ENCODE peak calls at places on chromosomes 13 and 19, in nine cellular contexts. E is RWPE2; R is CD4-positive, alpha-beta T cell; P is stimulated activated CD8-positive, alpha-beta memory T cell treated with anti-CD3 and anti-CD28 coated beads, Interleukin-7, amount 100 ng/mL, for 1 hour; T is cardiac muscle cell; N is fibroblast of the aortic adventitia; M is RCC 7860; S is progenitor cell of endocrine pancreas; H is brain microvascular endothelial cell. Y is an unnamed sample.

GRCh38 chr13:104477256-104477655 is 1411.0 kb upstream of the SLC10A2 start:
- DNase-seq in E (no peak), R (no peak), P (no peak), T (no peak), N (no peak), M (no peak), S (no peak), H (peak), Y (peak)

GRCh38 chr19:57850553-57851017 is 926 bp downstream of the ZNF587 start:
- DNase-seq in E (no peak), R (no peak), P (no peak), T (peak), N (peak), M (peak), S (no peak), H (peak), Y (peak)

GRCh38 chr19:46741447-46741846 is 4.4 kb upstream of the FKRP start:
- DNase-seq in E (no peak), R (no peak), P (no peak), T (no peak), N (no peak), M (no peak), S (no peak), H (no peak), Y (no peak)

GRCh38 chr19:9865732-9866627 is 30.9 kb downstream of the PIN1 start:
- DNase-seq in E (no peak), R (peak), P (no peak), T (no peak), N (no peak), M (no peak), S (no peak), H (no peak), Y (no peak)

GRCh38 chr19:1266818-1267440 is 2.2 kb upstream of the CIRBP start:
- DNase-seq in E (no peak), R (no peak), P (no peak), T (peak), N (peak), M (peak), S (peak), H (no peak), Y (no peak)

GRCh38 chr19:14530005-14530348 is 583 bp downstream of the TECR start:
- DNase-seq in E (no peak), R (peak), P (no peak), T (no peak), N (no peak), M (no peak), S (peak), H (no peak), Y (no peak)

GRCh38 chr19:46603195-46603637 is 2.1 kb downstream of the CALM3 start:
- DNase-seq in E (no peak), R (no peak), P (no peak), T (no peak), N (no peak), M (peak), S (no peak), H (no peak), Y (no peak)

GRCh38 chr19:31890230-31890629 is 455.2 kb upstream of the ZNF507 start:
- DNase-seq in E (no peak), R (no peak), P (no peak), T (no peak), N (no peak), M (no peak), S (no peak), H (no peak), Y (no peak)

GRCh38 chr13:77143325-77143907 is 116.5 kb upstream of the FBXL3 start:
- DNase-seq in E (no peak), R (no peak), P (no peak), T (peak), N (peak), M (no peak), S (no peak), H (peak), Y (peak)

GRCh38 chr19:28920269-28921066 is 292.5 kb downstream of the UQCRFS1 start:
- DNase-seq in E (no peak), R (no peak), P (no peak), T (no peak), N (no peak), M (no peak), S (no peak), H (no peak), Y (no peak)

GRCh38 chr13:23610966-23611486 is 40.8 kb downstream of the TNFRSF19 start:
- DNase-seq in E (no peak), R (no peak), P (no peak), T (peak), N (peak), M (no peak), S (no peak), H (peak), Y (no peak)

GRCh38 chr13:32537580-32538233 is 888 bp downstream of the N4BP2L2 start:
- DNase-seq in E (no peak), R (peak), P (peak), T (no peak), N (peak), M (no peak), S (peak), H (no peak), Y (no peak)

GRCh38 chr13:31436478-31436877 is 236.7 kb downstream of the B3GLCT start:
- DNase-seq in E (no peak), R (no peak), P (no peak), T (peak), N (no peak), M (no peak), S (no peak), H (no peak), Y (no peak)

GRCh38 chr13:51784097-51784496 is 19.9 kb downstream of the DHRS12 start:
- DNase-seq in E (no peak), R (no peak), P (no peak), T (no peak), N (no peak), M (no peak), S (no peak), H (no peak), Y (no peak)

GRCh38 chr13:102091231-102091630 is 310.6 kb downstream of the FGF14 start:
- DNase-seq in E (no peak), R (no peak), P (no peak), T (no peak), N (no peak), M (no peak), S (no peak), H (peak), Y (no peak)

GRCh38 chr19:5170329-5170745 is 170.3 kb downstream of the PTPRS start:
- DNase-seq in E (no peak), R (no peak), P (peak), T (no peak), N (no peak), M (no peak), S (peak), H (no peak), Y (no peak)

GRCh38 chr13:106700007-106700950 is 132.3 kb upstream of the ARGLU1 start:
- DNase-seq in E (no peak), R (no peak), P (no peak), T (no peak), N (no peak), M (no peak), S (no peak), H (no peak), Y (no peak)

GRCh38 chr19:6056282-6056741 is 54.0 kb downstream of the RFX2 start:
- DNase-seq in E (no peak), R (no peak), P (no peak), T (no peak), N (no peak), M (no peak), S (no peak), H (no peak), Y (no peak)

GRCh38 chr13:51501096-51501495 is 48.3 kb upstream of the INTS6 start:
- DNase-seq in E (no peak), R (no peak), P (no peak), T (peak), N (no peak), M (no peak), S (no peak), H (no peak), Y (no peak)

GRCh38 chr13:108551674-108552073 is 77.7 kb upstream of the MYO16 start:
- DNase-seq in E (no peak), R (no peak), P (no peak), T (no peak), N (no peak), M (no peak), S (no peak), H (peak), Y (no peak)

GRCh38 chr19:33815410-33816340 is 19.0 kb downstream of the KCTD15 start:
- DNase-seq in E (peak), R (no peak), P (no peak), T (peak), N (peak), M (no peak), S (no peak), H (peak), Y (no peak)

GRCh38 chr13:113491982-113492381 is 1.5 kb upstream of the DCUN1D2 start:
- DNase-seq in E (no peak), R (no peak), P (no peak), T (no peak), N (no peak), M (no peak), S (no peak), H (no peak), Y (no peak)

GRCh38 chr19:40238775-40239174 is 12.3 kb upstream of the CCNP start:
- DNase-seq in E (no peak), R (no peak), P (no peak), T (no peak), N (no peak), M (no peak), S (no peak), H (no peak), Y (no peak)

GRCh38 chr19:56405062-56405461 is 930 bp downstream of the ZNF583 start:
- DNase-seq in E (no peak), R (no peak), P (no peak), T (no peak), N (no peak), M (no peak), S (no peak), H (no peak), Y (no peak)

GRCh38 chr13:41411536-41411935 is 45.8 kb upstream of the RGCC start:
- DNase-seq in E (no peak), R (peak), P (no peak), T (peak), N (peak), M (no peak), S (no peak), H (peak), Y (peak)

GRCh38 chr19:1446713-1447564 is 3.0 kb upstream of the APC2 start:
- DNase-seq in E (no peak), R (no peak), P (no peak), T (no peak), N (no peak), M (no peak), S (no peak), H (no peak), Y (no peak)

GRCh38 chr19:2455481-2456300 is 1.1 kb downstream of the LMNB2 start:
- DNase-seq in E (no peak), R (no peak), P (no peak), T (peak), N (no peak), M (no peak), S (peak), H (no peak), Y (no peak)

GRCh38 chr19:18264956-18265610 is 9.2 kb downstream of the IQCN start:
- DNase-seq in E (no peak), R (no peak), P (no peak), T (no peak), N (no peak), M (no peak), S (no peak), H (no peak), Y (no peak)

GRCh38 chr13:68081051-68081450 is 850.9 kb upstream of the PCDH9 start:
- DNase-seq in E (no peak), R (no peak), P (no peak), T (no peak), N (no peak), M (no peak), S (no peak), H (no peak), Y (no peak)

GRCh38 chr19:43444531-43445340 is 20.7 kb downstream of the LYPD3 start:
- DNase-seq in E (no peak), R (no peak), P (no peak), T (no peak), N (no peak), M (peak), S (no peak), H (no peak), Y (no peak)

GRCh38 chr19:45472557-45473365 is 5.0 kb downstream of the FOSB start:
- DNase-seq in E (no peak), R (no peak), P (no peak), T (peak), N (no peak), M (no peak), S (no peak), H (no peak), Y (no peak)

Y was measured in skeletal muscle cell.